ENCODE peak calls at places on chromosomes 13 and 19, in ten cellular contexts. G is PC-3, C is coronary artery, Y is colonic mucosa, N is osteoblast, W is mesendoderm, V is endodermal cell, T is heart right ventricle, Q is PC-9, H is dorsolateral prefrontal cortex. D is an unnamed sample.
A peak's percentile ranks its signal among the peaks of the same experiment; 100 is the strongest.

GRCh38 chr13:74243637-74244526 is 109.7 kb upstream of the KLF12 start:
- DNase-seq in G (peak; percentile 73), C (no peak), Y (no peak), N (peak; percentile 45), W (no peak), V (no peak), T (no peak), Q (no peak), H (no peak), D (no peak)

GRCh38 chr13:86193281-86193680 is 394.1 kb upstream of the SLITRK6 start:
- DNase-seq in G (peak; percentile 6), C (no peak), Y (no peak), N (no peak), W (no peak), V (peak; percentile 59), T (no peak), Q (no peak), H (no peak), D (no peak)

GRCh38 chr13:99087954-99088491 is 110.2 kb upstream of the DOCK9 start:
- DNase-seq in G (peak; percentile 28), C (no peak), Y (peak; percentile 47), N (no peak), W (no peak), V (peak; percentile 66), T (no peak), Q (no peak), H (no peak), D (peak; percentile 45)

GRCh38 chr13:62357887-62358645 is 942.4 kb upstream of the PCDH20 start:
- DNase-seq in G (peak; percentile 62), C (no peak), Y (no peak), N (no peak), W (peak; percentile 94), V (peak; percentile 88), T (no peak), Q (peak; percentile 33), H (no peak), D (peak; percentile 32)

GRCh38 chr13:73832203-73832602 is 302.0 kb downstream of the KLF12 start:
- DNase-seq in G (peak; percentile 61), C (no peak), Y (no peak), N (no peak), W (no peak), V (no peak), T (no peak), Q (no peak), H (no peak), D (no peak)

GRCh38 chr19:30374791-30375650 is 2.8 kb downstream of the ZNF536 start:
- DNase-seq in G (no peak), C (no peak), Y (no peak), N (no peak), W (peak; percentile 24), V (peak; percentile 77), T (no peak), Q (no peak), H (peak; percentile 30), D (peak; percentile 43)

GRCh38 chr13:48159436-48160225 is 64.7 kb upstream of the MED4 start:
- DNase-seq in G (no peak), C (no peak), Y (no peak), N (no peak), W (peak; percentile 57), V (peak; percentile 64), T (no peak), Q (no peak), H (no peak), D (no peak)

GRCh38 chr19:39937094-39937493 is 2.7 kb upstream of the FCGBP start:
- DNase-seq in G (no peak), C (no peak), Y (peak; percentile 34), N (no peak), W (no peak), V (no peak), T (no peak), Q (no peak), H (no peak), D (no peak)

GRCh38 chr13:40408602-40409001 is 257.8 kb downstream of the FOXO1 start:
- DNase-seq in G (peak; percentile 87), C (no peak), Y (no peak), N (no peak), W (no peak), V (no peak), T (no peak), Q (no peak), H (no peak), D (no peak)

GRCh38 chr19:1402411-1403070 is 1.2 kb upstream of the GAMT start:
- DNase-seq in G (no peak), C (no peak), Y (no peak), N (peak; percentile 93), W (no peak), V (no peak), T (no peak), Q (no peak), H (no peak), D (no peak)

GRCh38 chr19:40689339-40690049 is 957 bp downstream of the NUMBL start:
- DNase-seq in G (peak; percentile 7), C (no peak), Y (peak; percentile 29), N (peak; percentile 77), W (peak; percentile 46), V (peak; percentile 69), T (peak; percentile 44), Q (peak; percentile 34), H (no peak), D (peak; percentile 53)

GRCh38 chr13:87259479-87260083 is 411.6 kb upstream of the SLITRK5 start:
- DNase-seq in G (peak; percentile 29), C (no peak), Y (no peak), N (no peak), W (peak; percentile 81), V (peak; percentile 79), T (no peak), Q (peak; percentile 8), H (no peak), D (peak; percentile 65)

GRCh38 chr13:103236213-103236612 is 170.0 kb upstream of the SLC10A2 start:
- DNase-seq in G (peak; percentile 16), C (no peak), Y (no peak), N (no peak), W (peak; percentile 56), V (no peak), T (no peak), Q (no peak), H (no peak), D (peak; percentile 73)

GRCh38 chr19:6431891-6432290 is 1.7 kb downstream of the SLC25A41 start:
- DNase-seq in G (no peak), C (no peak), Y (no peak), N (no peak), W (no peak), V (no peak), T (no peak), Q (no peak), H (no peak), D (no peak)

GRCh38 chr13:59766236-59766635 is 397.5 kb downstream of the DIAPH3 start:
- DNase-seq in G (no peak), C (no peak), Y (no peak), N (no peak), W (peak; percentile 56), V (no peak), T (no peak), Q (no peak), H (no peak), D (no peak)

GRCh38 chr19:1012334-1012733 is 8.6 kb downstream of the TMEM259 start:
- DNase-seq in G (no peak), C (no peak), Y (no peak), N (no peak), W (no peak), V (no peak), T (no peak), Q (no peak), H (no peak), D (no peak)

GRCh38 chr13:37492061-37492460 is 106.5 kb downstream of the POSTN start:
- DNase-seq in G (no peak), C (no peak), Y (no peak), N (no peak), W (no peak), V (no peak), T (no peak), Q (no peak), H (no peak), D (no peak)

GRCh38 chr19:15265849-15266248 is 33.6 kb upstream of the EPHX3 start:
- DNase-seq in G (peak; percentile 76), C (peak; percentile 98), Y (peak; percentile 66), N (peak; percentile 99), W (no peak), V (no peak), T (peak; percentile 91), Q (no peak), H (peak; percentile 94), D (no peak)

GRCh38 chr19:15263361-15263985 is 31.2 kb upstream of the EPHX3 start:
- DNase-seq in G (no peak), C (no peak), Y (no peak), N (peak; percentile 15), W (no peak), V (no peak), T (no peak), Q (no peak), H (no peak), D (no peak)

GRCh38 chr19:15264061-15264932 is 32.0 kb upstream of the EPHX3 start:
- DNase-seq in G (peak; percentile 73), C (peak; percentile 85), Y (peak; percentile 77), N (peak; percentile 88), W (peak; percentile 89), V (peak; percentile 97), T (peak; percentile 75), Q (peak; percentile 50), H (peak; percentile 81), D (peak; percentile 83)

GRCh38 chr19:15265214-15265613 is 33.0 kb upstream of the EPHX3 start:
- DNase-seq in G (no peak), C (no peak), Y (no peak), N (peak; percentile 6), W (no peak), V (no peak), T (no peak), Q (no peak), H (no peak), D (peak; percentile 4)

GRCh38 chr19:15264933-15265206 is 32.6 kb upstream of the EPHX3 start:
- DNase-seq in G (no peak), C (no peak), Y (no peak), N (peak; percentile 3), W (no peak), V (no peak), T (no peak), Q (no peak), H (no peak), D (peak; percentile 3)
- H3K27ac ChIP-seq in G (no peak overlapping the region), C (peak overlapping the region; percentile 89), Y (peak overlapping the region; percentile 24), N (no peak overlapping the region), W (no peak overlapping the region), V (no peak overlapping the region), T (peak overlapping the region; percentile 79), Q (no peak overlapping the region), H (peak overlapping the region; percentile 83), D (peak overlapping the region; percentile 48)

GRCh38 chr19:12464769-12465725 is 19.6 kb downstream of the ZNF709 start:
- DNase-seq in G (no peak), C (no peak), Y (no peak), N (no peak), W (peak; percentile 16), V (no peak), T (no peak), Q (no peak), H (no peak), D (no peak)
- H3K4me3 ChIP-seq in G (peak overlapping the region; percentile 5), C (peak overlapping the region; percentile 15), Y (no peak overlapping the region), N (no peak overlapping the region), W (no peak overlapping the region), V (peak overlapping the region; percentile 66), T (no peak overlapping the region), Q (no peak overlapping the region), H (no peak overlapping the region), D (no peak overlapping the region)

GRCh38 chr19:49554701-49555181 is 25.6 kb downstream of the NOSIP start:
- DNase-seq in G (no peak), C (no peak), Y (no peak), N (peak; percentile 65), W (no peak), V (no peak), T (peak; percentile 38), Q (no peak), H (no peak), D (no peak)
- H3K27ac ChIP-seq in G (peak overlapping the region; percentile 55), C (peak overlapping the region; percentile 66), Y (peak overlapping the region; percentile 83), N (no peak overlapping the region), W (no peak overlapping the region), V (no peak overlapping the region), T (no peak overlapping the region), Q (no peak overlapping the region), H (no peak overlapping the region), D (no peak overlapping the region)

GRCh38 chr19:42075364-42075615 is 676 bp upstream of the ZNF574 start:
- DNase-seq in G (no peak), C (no peak), Y (no peak), N (no peak), W (peak; percentile 20), V (no peak), T (no peak), Q (no peak), H (no peak), D (no peak)
- H3K4me3 ChIP-seq in G (peak overlapping the region; percentile 72), C (peak overlapping the region; percentile 82), Y (peak overlapping the region; percentile 80), N (peak overlapping the region; percentile 92), W (peak overlapping the region; percentile 79), V (peak overlapping the region; percentile 83), T (peak overlapping the region; percentile 48), Q (peak overlapping the region; percentile 78), H (peak overlapping the region; percentile 74), D (peak overlapping the region; percentile 55)

D was measured in WERI-Rb-1.